ENCODE peak calls at places on chromosomes 2 and 18, in seven cellular contexts. L is effector memory CD4-positive, alpha-beta T cell; W is CD8-positive, alpha-beta memory T cell; A is tibial artery; C is astrocyte; X is cardiac muscle cell; T is heart right ventricle. G is an unnamed sample.

GRCh38 chr2:170878061-170878460 is 51.0 kb upstream of the GORASP2 start:
- DNase-seq in L (no peak), W (no peak), A (no peak), C (peak; percentile 77), X (no peak), T (no peak), G (no peak)

GRCh38 chr2:241957276-241957675 is 87.7 kb downstream of the RTP5 start:
- DNase-seq in L (no peak), W (no peak), A (no peak), C (no peak), X (no peak), T (no peak), G (no peak)

GRCh38 chr2:136770384-136770783 is 5.0 kb downstream of the THSD7B start:
- DNase-seq in L (no peak), W (no peak), A (no peak), C (no peak), X (no peak), T (no peak), G (no peak)

GRCh38 chr18:3525870-3526420 is 76.0 kb downstream of the TGIF1 start:
- DNase-seq in L (peak; percentile 7), W (peak; percentile 9), A (no peak), C (peak; percentile 68), X (peak; percentile 36), T (no peak), G (no peak)

GRCh38 chr2:181785677-181786344 is 105.5 kb upstream of the NEUROD1 start:
- DNase-seq in L (no peak), W (no peak), A (no peak), C (peak; percentile 63), X (no peak), T (no peak), G (no peak)

GRCh38 chr2:104599802-104600510 is 254.0 kb upstream of the POU3F3 start:
- DNase-seq in L (no peak), W (no peak), A (no peak), C (peak; percentile 92), X (peak; percentile 52), T (no peak), G (no peak)

GRCh38 chr18:49788327-49788908 is 24.9 kb downstream of the ACAA2 start:
- DNase-seq in L (no peak), W (no peak), A (no peak), C (peak; percentile 25), X (no peak), T (no peak), G (no peak)

GRCh38 chr18:49127606-49128190 is 176.9 kb upstream of the SMAD7 start:
- DNase-seq in L (no peak), W (no peak), A (no peak), C (no peak), X (peak; percentile 4), T (no peak), G (no peak)

GRCh38 chr2:24076849-24077534 is 866 bp upstream of the SF3B6 start:
- DNase-seq in L (no peak), W (no peak), A (peak; percentile 40), C (no peak), X (peak; percentile 27), T (no peak), G (no peak)

GRCh38 chr18:39241534-39241933 is 1675.9 kb upstream of the CELF4 start:
- DNase-seq in L (no peak), W (no peak), A (no peak), C (no peak), X (no peak), T (no peak), G (no peak)

GRCh38 chr18:9869713-9870430 is 15.9 kb upstream of the TXNDC2 start:
- DNase-seq in L (no peak), W (no peak), A (no peak), C (peak; percentile 85), X (peak; percentile 85), T (no peak), G (no peak)

GRCh38 chr2:149767516-149767974 is 180.0 kb upstream of the MMADHC start:
- DNase-seq in L (no peak), W (no peak), A (no peak), C (peak; percentile 54), X (peak; percentile 53), T (no peak), G (no peak)

GRCh38 chr18:75210274-75211001 is at the start of gene TSHZ1:
- DNase-seq in L (peak; percentile 47), W (peak; percentile 51), A (peak; percentile 66), C (peak; percentile 83), X (peak; percentile 85), T (no peak), G (peak; percentile 68)

GRCh38 chr2:24919977-24920812 is at the start of gene ADCY3:
- DNase-seq in L (peak; percentile 51), W (peak; percentile 68), A (no peak), C (no peak), X (peak; percentile 67), T (peak; percentile 65), G (no peak)

GRCh38 chr2:158464426-158465281 is 7.9 kb downstream of the PKP4 start:
- DNase-seq in L (no peak), W (no peak), A (no peak), C (peak; percentile 26), X (peak; percentile 35), T (no peak), G (no peak)

GRCh38 chr2:70828914-70829824 is 6.4 kb downstream of the CD207 start:
- DNase-seq in L (no peak), W (no peak), A (no peak), C (peak; percentile 12), X (peak; percentile 53), T (no peak), G (no peak)

GRCh38 chr2:25548587-25548986 is 124.8 kb downstream of the DTNB start:
- DNase-seq in L (no peak), W (no peak), A (no peak), C (no peak), X (no peak), T (no peak), G (no peak)

GRCh38 chr2:230660294-230661060 is 52.2 kb upstream of the CAB39 start:
- DNase-seq in L (no peak), W (peak; percentile 18), A (peak; percentile 60), C (no peak), X (no peak), T (peak; percentile 41), G (peak; percentile 57)

GRCh38 chr2:233844836-233845235 is 9.5 kb downstream of the HJURP start:
- DNase-seq in L (no peak), W (no peak), A (no peak), C (no peak), X (no peak), T (no peak), G (no peak)

GRCh38 chr18:63160172-63160995 is 159.2 kb downstream of the BCL2 start:
- DNase-seq in L (peak; percentile 26), W (no peak), A (no peak), C (no peak), X (peak; percentile 9), T (no peak), G (no peak)

GRCh38 chr2:28613616-28614501 is 118.0 kb downstream of the PLB1 start:
- DNase-seq in L (peak; percentile 5), W (no peak), A (no peak), C (peak; percentile 96), X (no peak), T (no peak), G (no peak)
- H3K4me1 ChIP-seq in L (peaks cover 40% of the 10 kb centered on the region), W (peaks cover 67% of the 10 kb centered on the region), A (peaks cover 22% of the 10 kb centered on the region), C (peaks cover 24% of the 10 kb centered on the region), X (peaks cover 1% of the 10 kb centered on the region), T (no peaks in the 10 kb centered on the region), G (no peaks in the 10 kb centered on the region)

GRCh38 chr2:101342625-101343008 is 34.1 kb upstream of the RNF149 start:
- DNase-seq in L (no peak), W (no peak), A (no peak), C (no peak), X (no peak), T (no peak), G (no peak)
- H3K4me1 ChIP-seq in L (peaks cover 22% of the 10 kb centered on the region), W (peaks cover 19% of the 10 kb centered on the region), A (no peaks in the 10 kb centered on the region), C (peaks cover 6% of the 10 kb centered on the region), X (no peaks in the 10 kb centered on the region), T (no peaks in the 10 kb centered on the region), G (no peaks in the 10 kb centered on the region)

GRCh38 chr2:235493402-235493774 is 455 bp upstream of the AGAP1 start:
- DNase-seq in L (no peak), W (no peak), A (peak; percentile 56), C (peak; percentile 31), X (peak; percentile 72), T (no peak), G (no peak)
- H3K4me1 ChIP-seq in L (no peaks in the 10 kb centered on the region), W (peaks cover 9% of the 10 kb centered on the region), A (peaks cover 15% of the 10 kb centered on the region), C (peaks cover 18% of the 10 kb centered on the region), X (peaks cover 14% of the 10 kb centered on the region), T (peaks cover 31% of the 10 kb centered on the region), G (peaks cover 16% of the 10 kb centered on the region)

GRCh38 chr2:185633621-185634020 is 105.0 kb upstream of the FSIP2 start:
- DNase-seq in L (no peak), W (no peak), A (no peak), C (no peak), X (no peak), T (no peak), G (no peak)

GRCh38 chr2:185640588-185640987 is 98.0 kb upstream of the FSIP2 start:
- DNase-seq in L (no peak), W (no peak), A (no peak), C (no peak), X (no peak), T (no peak), G (no peak)

GRCh38 chr2:185643434-185643833 is 95.2 kb upstream of the FSIP2 start:
- DNase-seq in L (no peak), W (no peak), A (no peak), C (peak; percentile 0), X (no peak), T (no peak), G (no peak)

GRCh38 chr2:185638771-185639170 is 99.8 kb upstream of the FSIP2 start:
- DNase-seq in L (no peak), W (no peak), A (no peak), C (no peak), X (no peak), T (no peak), G (no peak)
- H3K4me1 ChIP-seq in L (no peaks in the 10 kb centered on the region), W (no peaks in the 10 kb centered on the region), A (no peaks in the 10 kb centered on the region), C (no peaks in the 10 kb centered on the region), X (peaks cover 7% of the 10 kb centered on the region), T (no peaks in the 10 kb centered on the region), G (no peaks in the 10 kb centered on the region)

DNA sequence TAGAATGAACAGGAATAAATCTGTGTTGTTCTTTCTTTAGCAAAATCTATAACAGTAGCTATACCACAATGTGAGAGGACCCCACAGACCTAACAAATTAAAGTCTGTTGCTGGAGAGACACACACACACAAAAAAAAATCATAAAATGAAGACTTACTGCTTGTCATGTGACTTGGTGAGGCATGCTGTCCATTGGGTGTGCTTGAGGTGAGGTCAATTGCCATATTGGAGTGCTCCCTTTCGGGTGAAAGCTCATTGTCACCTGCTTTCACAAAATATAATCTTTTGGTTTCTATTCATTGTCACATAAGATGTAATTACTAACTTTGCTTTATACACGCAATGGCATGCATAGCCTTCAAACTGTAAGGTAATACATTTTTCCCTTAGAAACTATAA is 3.9 kb downstream of the IKZF2 start:
- DNase-seq in L (no peak), W (peak; percentile 18), A (no peak), C (no peak), X (no peak), T (no peak), G (no peak)
- H3K4me1 ChIP-seq in L (no peaks in the 10 kb centered on the region), W (peaks cover 2% of the 10 kb centered on the region), A (no peaks in the 10 kb centered on the region), C (no peaks in the 10 kb centered on the region), X (peaks cover 12% of the 10 kb centered on the region), T (peaks cover 17% of the 10 kb centered on the region), G (no peaks in the 10 kb centered on the region)

GRCh38 chr2:113910110-113910717 is 20.3 kb downstream of the ACTR3 start:
- DNase-seq in L (peak; percentile 50), W (peak; percentile 38), A (no peak), C (peak; percentile 31), X (no peak), T (no peak), G (no peak)
- H3K4me1 ChIP-seq in L (peaks cover 33% of the 10 kb centered on the region), W (peaks cover 55% of the 10 kb centered on the region), A (no peaks in the 10 kb centered on the region), C (no peaks in the 10 kb centered on the region), X (no peaks in the 10 kb centered on the region), T (peaks cover 45% of the 10 kb centered on the region), G (peaks cover 8% of the 10 kb centered on the region)